ENCODE peak calls at places on chromosomes 1 and 21, in nine cellular contexts. One of them, this sample, is unnamed.
A peak's percentile ranks its signal among the peaks of the same experiment; 100 is the strongest.

GRCh38 chr1:26353210-26353859 is 595 bp downstream of the CRYBG2 start:
- DNase-seq in sigmoid colon: no peak
- DNase-seq in A549: no peak
- DNase-seq in uterus: no peak
- DNase-seq in HCT116: no peak
- DNase-seq in prostate gland: no peak
- DNase-seq in stomach: no peak
- DNase-seq in breast epithelium: no peak
- DNase-seq in heart left ventricle: no peak
- DNase-seq in this sample: no peak

GRCh38 chr1:247113094-247113497 is 8.9 kb upstream of the ZNF669 start:
- DNase-seq in stomach: peak; percentile 65
- DNase-seq in A549: no peak
- DNase-seq in prostate gland: no peak
- DNase-seq in uterus: no peak
- DNase-seq in breast epithelium: no peak
- DNase-seq in HCT116: no peak
- DNase-seq in sigmoid colon: no peak
- DNase-seq in heart left ventricle: no peak
- DNase-seq in this sample: no peak

GRCh38 chr1:53620620-53620957 is 118.4 kb downstream of the GLIS1 start:
- DNase-seq in prostate gland: no peak
- DNase-seq in breast epithelium: no peak
- DNase-seq in sigmoid colon: peak; percentile 58
- DNase-seq in heart left ventricle: peak; percentile 54
- DNase-seq in uterus: no peak
- DNase-seq in A549: no peak
- DNase-seq in HCT116: no peak
- DNase-seq in stomach: no peak
- DNase-seq in this sample: peak; percentile 7

GRCh38 chr1:115280073-115280472 is 58.0 kb downstream of the NGF start:
- DNase-seq in breast epithelium: no peak
- DNase-seq in prostate gland: no peak
- DNase-seq in heart left ventricle: no peak
- DNase-seq in HCT116: no peak
- DNase-seq in uterus: peak; percentile 61
- DNase-seq in sigmoid colon: no peak
- DNase-seq in stomach: no peak
- DNase-seq in A549: no peak
- DNase-seq in this sample: no peak

GRCh38 chr1:34983700-34984355 is 1.3 kb downstream of the TMEM35B start:
- DNase-seq in stomach: no peak
- DNase-seq in HCT116: no peak
- DNase-seq in uterus: no peak
- DNase-seq in A549: no peak
- DNase-seq in breast epithelium: no peak
- DNase-seq in sigmoid colon: no peak
- DNase-seq in prostate gland: no peak
- DNase-seq in heart left ventricle: no peak
- DNase-seq in this sample: no peak

GRCh38 chr1:170720661-170721060 is 56.7 kb downstream of the PRRX1 start:
- DNase-seq in HCT116: no peak
- DNase-seq in heart left ventricle: no peak
- DNase-seq in stomach: no peak
- DNase-seq in sigmoid colon: no peak
- DNase-seq in breast epithelium: no peak
- DNase-seq in A549: no peak
- DNase-seq in uterus: no peak
- DNase-seq in prostate gland: no peak
- DNase-seq in this sample: no peak

GRCh38 chr1:4710592-4711190 is 56.3 kb downstream of the AJAP1 start:
- DNase-seq in A549: no peak
- DNase-seq in prostate gland: no peak
- DNase-seq in heart left ventricle: no peak
- DNase-seq in stomach: no peak
- DNase-seq in uterus: no peak
- DNase-seq in breast epithelium: no peak
- DNase-seq in HCT116: no peak
- DNase-seq in sigmoid colon: no peak
- DNase-seq in this sample: no peak

GRCh38 chr1:183461350-183461749 is 10.9 kb upstream of the SMG7 start:
- DNase-seq in stomach: no peak
- DNase-seq in prostate gland: no peak
- DNase-seq in HCT116: no peak
- DNase-seq in breast epithelium: no peak
- DNase-seq in heart left ventricle: no peak
- DNase-seq in uterus: no peak
- DNase-seq in sigmoid colon: no peak
- DNase-seq in A549: no peak
- DNase-seq in this sample: peak; percentile 13

GRCh38 chr1:175234639-175235038 is 42.1 kb upstream of the KIAA0040 start:
- DNase-seq in prostate gland: no peak
- DNase-seq in sigmoid colon: no peak
- DNase-seq in stomach: no peak
- DNase-seq in uterus: no peak
- DNase-seq in breast epithelium: no peak
- DNase-seq in HCT116: no peak
- DNase-seq in A549: no peak
- DNase-seq in heart left ventricle: no peak
- DNase-seq in this sample: no peak

GRCh38 chr1:25996966-25997758 is 701 bp downstream of the PAFAH2 start:
- DNase-seq in A549: no peak
- DNase-seq in heart left ventricle: no peak
- DNase-seq in HCT116: no peak
- DNase-seq in prostate gland: no peak
- DNase-seq in breast epithelium: no peak
- DNase-seq in sigmoid colon: no peak
- DNase-seq in stomach: no peak
- DNase-seq in uterus: peak; percentile 24
- DNase-seq in this sample: peak; percentile 46

GRCh38 chr1:185338719-185339622 is 21.9 kb upstream of the IVNS1ABP start:
- DNase-seq in A549: no peak
- DNase-seq in uterus: no peak
- DNase-seq in heart left ventricle: peak; percentile 58
- DNase-seq in prostate gland: no peak
- DNase-seq in stomach: peak; percentile 46
- DNase-seq in HCT116: no peak
- DNase-seq in sigmoid colon: no peak
- DNase-seq in breast epithelium: no peak
- DNase-seq in this sample: peak; percentile 62

GRCh38 chr1:159071970-159072582 is 4.5 kb downstream of the AIM2 start:
- DNase-seq in stomach: no peak
- DNase-seq in HCT116: peak; percentile 48
- DNase-seq in breast epithelium: no peak
- DNase-seq in uterus: no peak
- DNase-seq in sigmoid colon: no peak
- DNase-seq in prostate gland: no peak
- DNase-seq in A549: peak; percentile 40
- DNase-seq in heart left ventricle: no peak
- DNase-seq in this sample: no peak

GRCh38 chr1:52927219-52928082 is at the start of gene SCP2:
- DNase-seq in prostate gland: peak; percentile 83
- DNase-seq in uterus: peak; percentile 86
- DNase-seq in A549: peak; percentile 67
- DNase-seq in stomach: peak; percentile 88
- DNase-seq in breast epithelium: peak; percentile 73
- DNase-seq in heart left ventricle: peak; percentile 94
- DNase-seq in sigmoid colon: peak; percentile 93
- DNase-seq in HCT116: peak; percentile 8
- DNase-seq in this sample: peak; percentile 89

GRCh38 chr1:93567255-93567918 is 114.2 kb downstream of the BCAR3 start:
- DNase-seq in stomach: no peak
- DNase-seq in breast epithelium: no peak
- DNase-seq in heart left ventricle: no peak
- DNase-seq in HCT116: no peak
- DNase-seq in prostate gland: no peak
- DNase-seq in sigmoid colon: no peak
- DNase-seq in A549: no peak
- DNase-seq in uterus: peak; percentile 39
- DNase-seq in this sample: no peak

GRCh38 chr21:42878993-42879787 is at the start of gene WDR4:
- DNase-seq in heart left ventricle: peak; percentile 98
- DNase-seq in stomach: peak; percentile 98
- DNase-seq in HCT116: peak; percentile 93
- DNase-seq in breast epithelium: peak; percentile 98
- DNase-seq in sigmoid colon: peak; percentile 98
- DNase-seq in prostate gland: peak; percentile 95
- DNase-seq in uterus: peak; percentile 98
- DNase-seq in A549: peak; percentile 93
- DNase-seq in this sample: peak; percentile 99
- TF ChIP-seq POLR2A in heart left ventricle: peak; percentile 87
- TF ChIP-seq POLR2A in stomach: peak; percentile 74
- TF ChIP-seq POLR2A in HCT116: peak; percentile 95
- TF ChIP-seq POLR2A in breast epithelium: peak; percentile 72
- TF ChIP-seq POLR2A in sigmoid colon: peak; percentile 82
- TF ChIP-seq POLR2A in prostate gland: peak; percentile 70
- TF ChIP-seq POLR2A in uterus: peak; percentile 55
- TF ChIP-seq POLR2A in A549: peak; percentile 88
- TF ChIP-seq POLR2A in this sample: peak; percentile 88

GRCh38 chr21:20330652-20331051 is 667.6 kb upstream of the NCAM2 start:
- DNase-seq in sigmoid colon: no peak
- DNase-seq in breast epithelium: no peak
- DNase-seq in prostate gland: no peak
- DNase-seq in stomach: no peak
- DNase-seq in uterus: no peak
- DNase-seq in HCT116: no peak
- DNase-seq in heart left ventricle: no peak
- DNase-seq in A549: no peak
- DNase-seq in this sample: no peak

GRCh38 chr21:20334585-20334984 is 663.6 kb upstream of the NCAM2 start:
- DNase-seq in prostate gland: no peak
- DNase-seq in uterus: no peak
- DNase-seq in stomach: no peak
- DNase-seq in heart left ventricle: no peak
- DNase-seq in sigmoid colon: no peak
- DNase-seq in breast epithelium: no peak
- DNase-seq in HCT116: no peak
- DNase-seq in A549: no peak
- DNase-seq in this sample: no peak

GRCh38 chr21:20329636-20330035 is 668.6 kb upstream of the NCAM2 start:
- DNase-seq in breast epithelium: no peak
- DNase-seq in heart left ventricle: no peak
- DNase-seq in sigmoid colon: no peak
- DNase-seq in uterus: no peak
- DNase-seq in A549: no peak
- DNase-seq in prostate gland: no peak
- DNase-seq in stomach: no peak
- DNase-seq in HCT116: no peak
- DNase-seq in this sample: no peak
- H3K9me3 ChIP-seq in breast epithelium: no peaks in the 10 kb centered on the region
- H3K9me3 ChIP-seq in heart left ventricle: no peaks in the 10 kb centered on the region
- H3K9me3 ChIP-seq in sigmoid colon: no peaks in the 10 kb centered on the region
- H3K9me3 ChIP-seq in uterus: no peaks in the 10 kb centered on the region
- H3K9me3 ChIP-seq in A549: no peaks in the 10 kb centered on the region
- H3K9me3 ChIP-seq in prostate gland: no peaks in the 10 kb centered on the region
- H3K9me3 ChIP-seq in stomach: no peaks in the 10 kb centered on the region
- H3K9me3 ChIP-seq in HCT116: peaks cover 16% of the 10 kb centered on the region
- H3K9me3 ChIP-seq in this sample: no peaks in the 10 kb centered on the region

GRCh38 chr1:241531195-241532172 is 694 bp upstream of the KMO start:
- DNase-seq in uterus: no peak
- DNase-seq in HCT116: peak; percentile 63
- DNase-seq in breast epithelium: no peak
- DNase-seq in A549: peak; percentile 17
- DNase-seq in prostate gland: no peak
- DNase-seq in heart left ventricle: no peak
- DNase-seq in stomach: no peak
- DNase-seq in sigmoid colon: no peak
- DNase-seq in this sample: no peak
- TF ChIP-seq POLR2A in uterus: no peak
- TF ChIP-seq POLR2A in HCT116: no peak
- TF ChIP-seq POLR2A in breast epithelium: no peak
- TF ChIP-seq POLR2A in A549: no peak
- TF ChIP-seq POLR2A in prostate gland: no peak
- TF ChIP-seq POLR2A in heart left ventricle: no peak
- TF ChIP-seq POLR2A in stomach: no peak
- TF ChIP-seq POLR2A in sigmoid colon: no peak
- TF ChIP-seq POLR2A in this sample: no peak

GRCh38 chr1:156499194-156499702 is 1.3 kb downstream of the MEF2D start:
- DNase-seq in A549: no peak
- DNase-seq in HCT116: no peak
- DNase-seq in prostate gland: no peak
- DNase-seq in breast epithelium: no peak
- DNase-seq in stomach: peak; percentile 25
- DNase-seq in heart left ventricle: no peak
- DNase-seq in uterus: no peak
- DNase-seq in sigmoid colon: peak; percentile 67
- DNase-seq in this sample: peak; percentile 27

GRCh38 chr1:156497078-156497742 is 3.4 kb downstream of the MEF2D start:
- DNase-seq in A549: no peak
- DNase-seq in uterus: no peak
- DNase-seq in HCT116: no peak
- DNase-seq in breast epithelium: no peak
- DNase-seq in sigmoid colon: peak; percentile 68
- DNase-seq in heart left ventricle: peak; percentile 51
- DNase-seq in prostate gland: no peak
- DNase-seq in stomach: no peak
- DNase-seq in this sample: peak; percentile 66

GRCh38 chr1:156497743-156498446 is 2.7 kb downstream of the MEF2D start:
- DNase-seq in uterus: no peak
- DNase-seq in A549: no peak
- DNase-seq in HCT116: no peak
- DNase-seq in sigmoid colon: peak; percentile 72
- DNase-seq in stomach: no peak
- DNase-seq in heart left ventricle: peak; percentile 64
- DNase-seq in prostate gland: no peak
- DNase-seq in breast epithelium: no peak
- DNase-seq in this sample: peak; percentile 18

GRCh38 chr1:156499703-156500577 is 635 bp downstream of the MEF2D start:
- DNase-seq in sigmoid colon: peak; percentile 88
- DNase-seq in A549: no peak
- DNase-seq in HCT116: no peak
- DNase-seq in stomach: no peak
- DNase-seq in breast epithelium: no peak
- DNase-seq in uterus: peak; percentile 72
- DNase-seq in heart left ventricle: peak; percentile 82
- DNase-seq in prostate gland: no peak
- DNase-seq in this sample: peak; percentile 67

DNA sequence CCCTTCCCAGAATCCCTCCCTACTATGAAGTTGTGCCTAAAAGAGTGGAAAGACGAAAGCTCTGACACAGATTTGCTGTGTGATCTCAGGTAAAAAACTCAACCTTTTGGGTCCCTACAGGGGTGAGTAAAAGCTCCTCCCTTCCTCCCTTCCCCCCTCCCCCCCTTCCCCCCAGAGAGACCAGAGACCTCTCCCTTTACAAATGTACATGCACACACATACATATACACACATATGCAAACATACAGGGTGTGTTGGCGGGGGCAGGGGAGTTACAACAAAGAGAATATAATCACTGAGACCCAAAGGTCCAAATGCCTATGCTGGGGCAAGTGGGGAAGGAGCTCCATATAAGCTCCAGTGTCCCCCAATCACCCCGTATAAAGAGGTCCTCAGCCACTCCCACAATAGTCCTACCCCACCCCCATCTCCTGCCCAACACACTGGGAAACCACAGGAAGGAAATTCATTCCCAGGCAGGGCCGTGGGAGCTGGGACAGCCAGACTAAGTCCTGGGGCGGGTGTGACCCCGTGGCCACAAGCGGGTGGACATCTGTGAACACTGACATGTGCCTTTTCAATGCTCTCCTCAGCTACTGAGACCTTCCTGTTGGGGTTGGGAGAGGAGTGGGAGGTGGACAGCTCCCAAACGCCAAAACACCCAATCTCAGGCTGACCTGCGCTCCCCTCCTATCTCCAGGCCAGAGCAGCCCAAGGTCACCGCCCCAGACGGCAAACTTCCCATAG is 2.0 kb downstream of the MEF2D start:
- DNase-seq in uterus: no peak
- DNase-seq in heart left ventricle: peak; percentile 85
- DNase-seq in prostate gland: no peak
- DNase-seq in sigmoid colon: peak; percentile 79
- DNase-seq in breast epithelium: no peak
- DNase-seq in HCT116: no peak
- DNase-seq in A549: no peak
- DNase-seq in stomach: peak; percentile 54
- DNase-seq in this sample: peak; percentile 55
- H3K9me3 ChIP-seq in uterus: no peaks in the 10 kb centered on the region
- H3K9me3 ChIP-seq in heart left ventricle: no peaks in the 10 kb centered on the region
- H3K9me3 ChIP-seq in prostate gland: no peaks in the 10 kb centered on the region
- H3K9me3 ChIP-seq in sigmoid colon: no peaks in the 10 kb centered on the region
- H3K9me3 ChIP-seq in breast epithelium: no peaks in the 10 kb centered on the region
- H3K9me3 ChIP-seq in HCT116: no peaks in the 10 kb centered on the region
- H3K9me3 ChIP-seq in A549: no peaks in the 10 kb centered on the region
- H3K9me3 ChIP-seq in stomach: no peaks in the 10 kb centered on the region
- H3K9me3 ChIP-seq in this sample: no peaks in the 10 kb centered on the region